ENCODE peak calls at places on chromosomes 12 and 14, in four cellular contexts. One of them, this sample, is unnamed.
A peak's percentile ranks its signal among the peaks of the same experiment; 100 is the strongest.

GRCh38 chr14:101992708-101993107 is 28.3 kb downstream of the DYNC1H1 start:
- DNase-seq in C1 segment of cervical spinal cord: no peak
- DNase-seq in stimulated activated CD8-positive, alpha-beta memory T cell treated with anti-CD3 and anti-CD28 coated beads, Interleukin-4, amount 100 ng/mL, for 4 hours: no peak
- DNase-seq in breast epithelium: no peak
- DNase-seq in this sample: no peak

GRCh38 chr14:99749763-99750715 is 43.2 kb upstream of the EML1 start:
- DNase-seq in breast epithelium: no peak
- DNase-seq in stimulated activated CD8-positive, alpha-beta memory T cell treated with anti-CD3 and anti-CD28 coated beads, Interleukin-4, amount 100 ng/mL, for 4 hours: no peak
- DNase-seq in C1 segment of cervical spinal cord: no peak
- DNase-seq in this sample: no peak

GRCh38 chr14:34425095-34425851 is 36.8 kb downstream of the SPTSSA start:
- DNase-seq in C1 segment of cervical spinal cord: no peak
- DNase-seq in breast epithelium: no peak
- DNase-seq in stimulated activated CD8-positive, alpha-beta memory T cell treated with anti-CD3 and anti-CD28 coated beads, Interleukin-4, amount 100 ng/mL, for 4 hours: no peak
- DNase-seq in this sample: no peak

GRCh38 chr14:70881549-70882174 is 25.6 kb upstream of the PCNX1 start:
- DNase-seq in stimulated activated CD8-positive, alpha-beta memory T cell treated with anti-CD3 and anti-CD28 coated beads, Interleukin-4, amount 100 ng/mL, for 4 hours: no peak
- DNase-seq in C1 segment of cervical spinal cord: no peak
- DNase-seq in breast epithelium: no peak
- DNase-seq in this sample: no peak

GRCh38 chr12:84413656-84414055 is 498.9 kb downstream of the SLC6A15 start:
- DNase-seq in stimulated activated CD8-positive, alpha-beta memory T cell treated with anti-CD3 and anti-CD28 coated beads, Interleukin-4, amount 100 ng/mL, for 4 hours: no peak
- DNase-seq in C1 segment of cervical spinal cord: no peak
- DNase-seq in breast epithelium: no peak
- DNase-seq in this sample: no peak

GRCh38 chr12:15443611-15444010 is 121.3 kb downstream of the PTPRO start:
- DNase-seq in C1 segment of cervical spinal cord: no peak
- DNase-seq in breast epithelium: no peak
- DNase-seq in stimulated activated CD8-positive, alpha-beta memory T cell treated with anti-CD3 and anti-CD28 coated beads, Interleukin-4, amount 100 ng/mL, for 4 hours: no peak
- DNase-seq in this sample: no peak

GRCh38 chr12:127343941-127344340 is 923.0 kb upstream of the TMEM132C start:
- DNase-seq in breast epithelium: no peak
- DNase-seq in C1 segment of cervical spinal cord: no peak
- DNase-seq in stimulated activated CD8-positive, alpha-beta memory T cell treated with anti-CD3 and anti-CD28 coated beads, Interleukin-4, amount 100 ng/mL, for 4 hours: no peak
- DNase-seq in this sample: no peak

GRCh38 chr12:132009336-132009859 is 59.7 kb downstream of the EP400 start:
- DNase-seq in breast epithelium: no peak
- DNase-seq in stimulated activated CD8-positive, alpha-beta memory T cell treated with anti-CD3 and anti-CD28 coated beads, Interleukin-4, amount 100 ng/mL, for 4 hours: no peak
- DNase-seq in C1 segment of cervical spinal cord: no peak
- DNase-seq in this sample: no peak

GRCh38 chr12:50520808-50521207 is 16.0 kb downstream of the DIP2B start:
- DNase-seq in breast epithelium: no peak
- DNase-seq in stimulated activated CD8-positive, alpha-beta memory T cell treated with anti-CD3 and anti-CD28 coated beads, Interleukin-4, amount 100 ng/mL, for 4 hours: no peak
- DNase-seq in C1 segment of cervical spinal cord: no peak
- DNase-seq in this sample: no peak

GRCh38 chr14:34794941-34795340 is 80.2 kb downstream of the BAZ1A start:
- DNase-seq in C1 segment of cervical spinal cord: no peak
- DNase-seq in stimulated activated CD8-positive, alpha-beta memory T cell treated with anti-CD3 and anti-CD28 coated beads, Interleukin-4, amount 100 ng/mL, for 4 hours: no peak
- DNase-seq in breast epithelium: no peak
- DNase-seq in this sample: no peak

GRCh38 chr14:94394594-94395305 is 6.3 kb upstream of the SERPINA1 start:
- DNase-seq in breast epithelium: no peak
- DNase-seq in C1 segment of cervical spinal cord: peak; percentile 2
- DNase-seq in stimulated activated CD8-positive, alpha-beta memory T cell treated with anti-CD3 and anti-CD28 coated beads, Interleukin-4, amount 100 ng/mL, for 4 hours: no peak
- DNase-seq in this sample: no peak

GRCh38 chr12:121424632-121424992 is 24.7 kb downstream of the RNF34 start:
- DNase-seq in C1 segment of cervical spinal cord: no peak
- DNase-seq in stimulated activated CD8-positive, alpha-beta memory T cell treated with anti-CD3 and anti-CD28 coated beads, Interleukin-4, amount 100 ng/mL, for 4 hours: no peak
- DNase-seq in breast epithelium: no peak
- DNase-seq in this sample: no peak

GRCh38 chr12:66269757-66270383 is 32.4 kb upstream of the HELB start:
- DNase-seq in C1 segment of cervical spinal cord: peak; percentile 10
- DNase-seq in breast epithelium: no peak
- DNase-seq in stimulated activated CD8-positive, alpha-beta memory T cell treated with anti-CD3 and anti-CD28 coated beads, Interleukin-4, amount 100 ng/mL, for 4 hours: no peak
- DNase-seq in this sample: no peak

GRCh38 chr14:105711841-105712460 is 185.6 kb downstream of the TMEM121 start:
- DNase-seq in C1 segment of cervical spinal cord: no peak
- DNase-seq in breast epithelium: no peak
- DNase-seq in stimulated activated CD8-positive, alpha-beta memory T cell treated with anti-CD3 and anti-CD28 coated beads, Interleukin-4, amount 100 ng/mL, for 4 hours: no peak
- DNase-seq in this sample: peak; percentile 8

GRCh38 chr14:68688872-68689371 is 103.9 kb downstream of the ZFP36L1 start:
- DNase-seq in stimulated activated CD8-positive, alpha-beta memory T cell treated with anti-CD3 and anti-CD28 coated beads, Interleukin-4, amount 100 ng/mL, for 4 hours: no peak
- DNase-seq in breast epithelium: no peak
- DNase-seq in C1 segment of cervical spinal cord: no peak
- DNase-seq in this sample: no peak

GRCh38 chr14:96090441-96091148 is 51.4 kb downstream of the C14orf132 start:
- DNase-seq in C1 segment of cervical spinal cord: peak; percentile 18
- DNase-seq in stimulated activated CD8-positive, alpha-beta memory T cell treated with anti-CD3 and anti-CD28 coated beads, Interleukin-4, amount 100 ng/mL, for 4 hours: no peak
- DNase-seq in breast epithelium: peak; percentile 49
- DNase-seq in this sample: no peak

GRCh38 chr14:70289138-70289537 is 70.3 kb downstream of the COX16 start:
- DNase-seq in stimulated activated CD8-positive, alpha-beta memory T cell treated with anti-CD3 and anti-CD28 coated beads, Interleukin-4, amount 100 ng/mL, for 4 hours: no peak
- DNase-seq in breast epithelium: no peak
- DNase-seq in C1 segment of cervical spinal cord: no peak
- DNase-seq in this sample: no peak

GRCh38 chr12:109722753-109723109 is 9.1 kb downstream of the FAM222A start:
- DNase-seq in C1 segment of cervical spinal cord: no peak
- DNase-seq in breast epithelium: no peak
- DNase-seq in stimulated activated CD8-positive, alpha-beta memory T cell treated with anti-CD3 and anti-CD28 coated beads, Interleukin-4, amount 100 ng/mL, for 4 hours: no peak
- DNase-seq in this sample: no peak

GRCh38 chr12:10215451-10215850 is 2.8 kb downstream of the GABARAPL1 start:
- DNase-seq in stimulated activated CD8-positive, alpha-beta memory T cell treated with anti-CD3 and anti-CD28 coated beads, Interleukin-4, amount 100 ng/mL, for 4 hours: no peak
- DNase-seq in breast epithelium: no peak
- DNase-seq in C1 segment of cervical spinal cord: no peak
- DNase-seq in this sample: no peak

GRCh38 chr14:102212356-102212755 is 72.7 kb downstream of the WDR20 start:
- DNase-seq in C1 segment of cervical spinal cord: no peak
- DNase-seq in breast epithelium: no peak
- DNase-seq in stimulated activated CD8-positive, alpha-beta memory T cell treated with anti-CD3 and anti-CD28 coated beads, Interleukin-4, amount 100 ng/mL, for 4 hours: no peak
- DNase-seq in this sample: no peak

GRCh38 chr12:8822298-8822697 is at the start of gene A2ML1:
- DNase-seq in C1 segment of cervical spinal cord: no peak
- DNase-seq in stimulated activated CD8-positive, alpha-beta memory T cell treated with anti-CD3 and anti-CD28 coated beads, Interleukin-4, amount 100 ng/mL, for 4 hours: no peak
- DNase-seq in breast epithelium: no peak
- DNase-seq in this sample: no peak

GRCh38 chr12:49800421-49801140 is 27.6 kb downstream of the NCKAP5L start:
- DNase-seq in C1 segment of cervical spinal cord: no peak
- DNase-seq in stimulated activated CD8-positive, alpha-beta memory T cell treated with anti-CD3 and anti-CD28 coated beads, Interleukin-4, amount 100 ng/mL, for 4 hours: no peak
- DNase-seq in breast epithelium: no peak
- DNase-seq in this sample: no peak

GRCh38 chr14:88516742-88517418 is 37.9 kb downstream of the PTPN21 start:
- DNase-seq in C1 segment of cervical spinal cord: no peak
- DNase-seq in stimulated activated CD8-positive, alpha-beta memory T cell treated with anti-CD3 and anti-CD28 coated beads, Interleukin-4, amount 100 ng/mL, for 4 hours: no peak
- DNase-seq in breast epithelium: no peak
- DNase-seq in this sample: no peak

GRCh38 chr12:60539592-60539991 is 943.8 kb downstream of the SLC16A7 start:
- DNase-seq in C1 segment of cervical spinal cord: no peak
- DNase-seq in stimulated activated CD8-positive, alpha-beta memory T cell treated with anti-CD3 and anti-CD28 coated beads, Interleukin-4, amount 100 ng/mL, for 4 hours: no peak
- DNase-seq in breast epithelium: no peak
- DNase-seq in this sample: no peak

GRCh38 chr12:70853326-70853725 is 67.2 kb downstream of the PTPRR start:
- DNase-seq in stimulated activated CD8-positive, alpha-beta memory T cell treated with anti-CD3 and anti-CD28 coated beads, Interleukin-4, amount 100 ng/mL, for 4 hours: no peak
- DNase-seq in breast epithelium: no peak
- DNase-seq in C1 segment of cervical spinal cord: no peak
- DNase-seq in this sample: no peak

GRCh38 chr14:64723691-64724577 is 19.7 kb downstream of the PLEKHG3 start:
- DNase-seq in breast epithelium: no peak
- DNase-seq in C1 segment of cervical spinal cord: no peak
- DNase-seq in stimulated activated CD8-positive, alpha-beta memory T cell treated with anti-CD3 and anti-CD28 coated beads, Interleukin-4, amount 100 ng/mL, for 4 hours: no peak
- DNase-seq in this sample: no peak

GRCh38 chr14:24431569-24432258 is 2.0 kb downstream of the KHNYN start:
- DNase-seq in C1 segment of cervical spinal cord: peak; percentile 46
- DNase-seq in breast epithelium: peak; percentile 86
- DNase-seq in stimulated activated CD8-positive, alpha-beta memory T cell treated with anti-CD3 and anti-CD28 coated beads, Interleukin-4, amount 100 ng/mL, for 4 hours: peak; percentile 70
- DNase-seq in this sample: peak; percentile 89

GRCh38 chr12:22234561-22234960 is 99.9 kb downstream of the ST8SIA1 start:
- DNase-seq in stimulated activated CD8-positive, alpha-beta memory T cell treated with anti-CD3 and anti-CD28 coated beads, Interleukin-4, amount 100 ng/mL, for 4 hours: no peak
- DNase-seq in breast epithelium: no peak
- DNase-seq in C1 segment of cervical spinal cord: no peak
- DNase-seq in this sample: no peak

GRCh38 chr14:21680072-21680471 is 6.5 kb upstream of the OR4E1 start:
- DNase-seq in stimulated activated CD8-positive, alpha-beta memory T cell treated with anti-CD3 and anti-CD28 coated beads, Interleukin-4, amount 100 ng/mL, for 4 hours: no peak
- DNase-seq in breast epithelium: no peak
- DNase-seq in C1 segment of cervical spinal cord: no peak
- DNase-seq in this sample: no peak